ENCODE peak calls at places on chromosomes 4 and X, in four cellular contexts. Q is heart left ventricle, G is psoas muscle, F is cardiac muscle cell. K is an unnamed sample. For H3K36me3 and H3K4me1, the result is how much of the 10 kb centered on the place peaks cover.

GRCh38 chrX:48787809-48788471 is 1.6 kb downstream of the GATA1 start:
- DNase-seq in Q (no peak), G (no peak), F (no peak), K (no peak)

GRCh38 chr4:55938501-55938900 is 10.2 kb upstream of the CEP135 start:
- DNase-seq in Q (no peak), G (no peak), F (no peak), K (no peak)

GRCh38 chr4:87543835-87544461 is 14.8 kb upstream of the SPARCL1 start:
- DNase-seq in Q (no peak), G (no peak), F (peak), K (no peak)

GRCh38 chrX:9510366-9510765 is 45.5 kb downstream of the TBL1X start:
- DNase-seq in Q (no peak), G (no peak), F (no peak), K (no peak)

GRCh38 chrX:96722793-96723192 is 38.2 kb downstream of the DIAPH2 start:
- DNase-seq in Q (no peak), G (no peak), F (no peak), K (no peak)

GRCh38 chr4:152156448-152156847 is 379.4 kb downstream of the FBXW7 start:
- DNase-seq in Q (peak), G (no peak), F (peak), K (no peak)

GRCh38 chrX:102154218-102154860 is 1.4 kb downstream of the BEX5 start:
- DNase-seq in Q (no peak), G (no peak), F (no peak), K (no peak)

GRCh38 chrX:68112321-68112720 is 321.0 kb downstream of the OPHN1 start:
- DNase-seq in Q (no peak), G (no peak), F (peak), K (no peak)

GRCh38 chr4:114326358-114326757 is 272.2 kb upstream of the UGT8 start:
- DNase-seq in Q (no peak), G (no peak), F (no peak), K (no peak)

GRCh38 chrX:143632625-143633387 is 3.1 kb downstream of the SLITRK4 start:
- DNase-seq in Q (no peak), G (no peak), F (peak), K (no peak)

GRCh38 chr4:72567821-72568620 is 1.0 kb downstream of the ADAMTS3 start:
- DNase-seq in Q (peak), G (peak), F (peak), K (no peak)

GRCh38 chr4:72568959-72569718 is at the start of gene ADAMTS3:
- DNase-seq in Q (peak), G (peak), F (peak), K (no peak)

GRCh38 chr4:72567036-72567435 is 2.0 kb downstream of the ADAMTS3 start:
- DNase-seq in Q (no peak), G (no peak), F (no peak), K (no peak)

GRCh38 chr4:72571337-72571736 is 2.3 kb upstream of the ADAMTS3 start:
- DNase-seq in Q (no peak), G (no peak), F (no peak), K (no peak)

DNA sequence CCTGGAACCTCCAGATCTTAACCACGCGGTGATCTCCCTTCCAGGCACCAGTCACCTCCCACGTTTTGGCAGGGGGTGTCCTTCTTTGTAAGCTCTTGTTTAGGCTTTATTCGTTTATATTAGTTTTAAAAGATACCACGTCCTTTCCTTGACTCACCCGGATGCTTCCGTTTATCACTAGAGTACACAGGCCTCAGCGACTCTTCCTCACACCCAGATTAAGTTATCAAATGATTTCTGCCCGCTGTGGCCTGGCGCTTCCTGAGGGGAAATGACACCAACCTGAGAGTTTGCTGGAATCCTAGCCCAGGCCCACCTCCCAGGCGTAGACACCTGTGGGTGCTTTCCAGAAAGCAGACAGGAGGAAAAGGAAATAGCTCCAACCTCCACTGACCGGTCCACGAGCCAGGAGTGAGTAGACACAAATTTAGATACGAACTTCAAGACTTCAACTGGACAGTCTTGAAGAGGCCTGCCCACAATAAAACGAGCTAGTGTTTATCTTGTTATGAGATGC is 756 bp upstream of the ADAMTS3 start:
- DNase-seq in Q (no peak), G (no peak), F (no peak), K (no peak)
- TF ChIP-seq CTCF in Q (no peak), G (no peak), F (no peak), K (no peak)

GRCh38 chrX:140524556-140524955 is 19.7 kb upstream of the SOX3 start:
- DNase-seq in Q (no peak), G (no peak), F (peak), K (no peak)

GRCh38 chrX:140521393-140521792 is 16.5 kb upstream of the SOX3 start:
- DNase-seq in Q (no peak), G (no peak), F (no peak), K (no peak)

GRCh38 chrX:140526138-140526537 is 21.3 kb upstream of the SOX3 start:
- DNase-seq in Q (no peak), G (no peak), F (no peak), K (no peak)

DNA sequence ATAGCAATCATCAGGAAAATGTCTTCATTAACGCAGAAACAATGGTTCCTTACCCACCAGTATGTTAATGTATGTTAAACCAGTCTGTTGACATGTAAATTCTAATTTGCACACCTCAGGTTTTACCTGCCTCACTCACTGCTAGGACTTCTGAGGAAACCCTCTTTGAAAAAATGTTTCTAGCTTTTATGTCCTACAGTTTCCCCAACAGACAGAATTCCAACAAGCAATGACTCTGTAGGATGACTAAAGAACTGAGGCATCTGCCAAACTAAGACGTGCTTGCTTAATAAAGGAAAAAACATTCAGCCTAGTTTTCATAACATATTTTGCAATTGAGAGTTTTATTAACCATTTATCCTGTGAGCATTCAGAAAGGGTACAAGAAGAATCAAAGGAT is 20.6 kb upstream of the SOX3 start:
- DNase-seq in Q (no peak), G (no peak), F (peak), K (no peak)
- H3K36me3 ChIP-seq in Q (under half), G (under half), F (under half), K (under half)

DNA sequence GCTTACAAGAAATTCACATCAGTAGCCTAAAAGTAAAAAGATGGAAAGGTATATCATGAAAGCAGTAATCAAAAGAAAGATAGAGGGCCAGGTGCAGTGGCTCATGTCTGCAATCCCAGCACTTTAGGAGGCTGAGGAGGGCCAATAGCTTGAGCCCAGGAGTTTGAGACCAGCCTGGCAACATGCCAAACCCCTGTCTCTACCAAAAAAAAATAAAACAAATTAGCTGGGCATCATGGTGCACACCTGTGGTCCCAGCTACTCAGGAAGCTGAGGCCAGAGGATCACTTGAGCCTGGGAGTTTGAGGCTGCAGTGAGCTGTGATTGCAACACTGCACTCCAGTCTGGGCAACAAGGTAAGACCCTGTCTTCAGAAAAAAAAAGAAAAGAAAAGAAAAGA is 55.5 kb downstream of the GSPT2 start:
- DNase-seq in Q (no peak), G (no peak), F (no peak), K (no peak)
- H3K4me1 ChIP-seq in Q (under half), G (under half), F (under half), K (under half)

DNA sequence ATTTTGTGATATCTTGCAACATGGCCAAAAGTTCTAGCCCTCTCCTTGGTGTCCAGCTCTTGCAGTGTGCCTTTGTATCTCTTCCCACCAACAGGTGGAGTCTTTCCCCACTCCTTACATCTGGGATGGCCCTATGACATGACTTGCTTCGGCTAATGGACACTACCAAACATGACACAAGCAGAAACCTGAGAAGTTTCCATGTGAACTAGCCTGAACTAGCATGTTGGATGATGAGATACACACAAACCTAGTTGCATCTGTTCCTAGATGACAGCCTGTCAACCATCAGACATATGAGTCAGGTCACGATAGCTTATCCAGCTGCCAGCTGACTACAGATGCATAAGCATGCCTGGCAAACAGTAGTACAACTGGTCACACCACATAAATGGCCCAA is 207.5 kb upstream of the FTHL17 start:
- DNase-seq in Q (no peak), G (no peak), F (peak), K (no peak)
- TF ChIP-seq CTCF in Q (peak), G (peak), F (peak), K (no peak)

GRCh38 chr4:80012291-80012690 is 60.7 kb downstream of the ANTXR2 start:
- DNase-seq in Q (no peak), G (no peak), F (no peak), K (no peak)

GRCh38 chr4:80017125-80017854 is 55.7 kb downstream of the ANTXR2 start:
- DNase-seq in Q (no peak), G (no peak), F (peak), K (no peak)

GRCh38 chr4:80015407-80016189 is 57.4 kb downstream of the ANTXR2 start:
- DNase-seq in Q (no peak), G (no peak), F (no peak), K (no peak)

GRCh38 chr4:80016506-80016905 is 56.5 kb downstream of the ANTXR2 start:
- DNase-seq in Q (no peak), G (no peak), F (no peak), K (no peak)

DNA sequence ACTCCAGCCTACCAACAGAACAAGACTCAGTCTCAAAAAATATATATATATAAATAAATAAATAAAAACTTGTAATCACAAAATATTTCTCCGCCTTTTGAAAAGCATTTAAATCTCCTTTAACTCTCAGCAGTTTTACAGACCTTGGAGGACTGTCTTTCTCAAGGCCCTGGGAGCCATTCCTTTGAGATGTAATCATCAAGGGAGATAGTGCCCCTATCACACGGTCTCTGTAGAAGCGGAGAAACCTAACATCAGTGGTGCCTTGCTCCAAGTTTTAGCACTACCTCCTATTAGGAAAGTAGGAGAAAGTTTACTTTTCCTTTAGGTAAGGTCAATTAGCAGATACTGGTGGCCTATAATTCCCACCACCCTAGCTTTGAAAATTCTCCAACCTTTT is 58.5 kb downstream of the ANTXR2 start:
- DNase-seq in Q (no peak), G (no peak), F (no peak), K (no peak)
- H3K36me3 ChIP-seq in Q (under half), G (under half), F (under half), K (under half)